ENCODE peak calls at places on chromosomes 5 and 9, in seven cellular contexts. J is stimulated activated CD4-positive, alpha-beta T cell treated with anti-CD3 and anti-CD28 coated beads, TNF-alpha, amount 100 ng/mL, for 1 hour; G is hippocampal formation; C is activated gamma-delta T cell treated with Interleukin-2 at 50 U/mL for 16 hours; Q is HCEC 1CT; S is stimulated activated CD8-positive, alpha-beta memory T cell treated with anti-CD3 and anti-CD28 coated beads, Interleukin-2, amount 100 ng/mL, for 1 hour; T is A549. D is an unnamed sample.

GRCh38 chr5:93915142-93915553 is 173.7 kb upstream of the POU5F2 start:
- DNase-seq in J (no peak), G (no peak), C (no peak), Q (peak), S (no peak), T (peak), D (peak)

GRCh38 chr9:95506438-95506691 is 10.4 kb downstream of the PTCH1 start:
- DNase-seq in J (no peak), G (peak), C (no peak), Q (peak), S (no peak), T (peak), D (peak)

GRCh38 chr9:127187231-127187956 is 65.0 kb upstream of the ANGPTL2 start:
- DNase-seq in J (no peak), G (no peak), C (no peak), Q (peak), S (no peak), T (peak), D (peak)

GRCh38 chr5:63127054-63127453 is 548.4 kb downstream of the LRRC70 start:
- DNase-seq in J (no peak), G (no peak), C (no peak), Q (no peak), S (no peak), T (no peak), D (no peak)

GRCh38 chr5:76733049-76733417 is 17.1 kb downstream of the F2R start:
- DNase-seq in J (no peak), G (no peak), C (peak), Q (no peak), S (no peak), T (no peak), D (peak)

GRCh38 chr9:134468358-134468757 is 142.1 kb downstream of the RXRA start:
- DNase-seq in J (no peak), G (no peak), C (no peak), Q (no peak), S (no peak), T (no peak), D (no peak)

GRCh38 chr5:135279328-135279727 is 119.7 kb downstream of the MACROH2A1 start:
- DNase-seq in J (no peak), G (no peak), C (no peak), Q (no peak), S (no peak), T (no peak), D (no peak)

GRCh38 chr9:128120061-128120740 is 7.3 kb downstream of the PTGES2 start:
- DNase-seq in J (no peak), G (no peak), C (no peak), Q (no peak), S (no peak), T (no peak), D (no peak)

GRCh38 chr5:50711280-50711679 is 44.8 kb downstream of the PARP8 start:
- DNase-seq in J (no peak), G (no peak), C (peak), Q (peak), S (peak), T (no peak), D (peak)

GRCh38 chr9:113857875-113858274 is 18.2 kb upstream of the ZNF618 start:
- DNase-seq in J (no peak), G (peak), C (no peak), Q (no peak), S (no peak), T (no peak), D (peak)

GRCh38 chr9:109022909-109023308 is 9.6 kb upstream of the CTNNAL1 start:
- DNase-seq in J (no peak), G (no peak), C (no peak), Q (no peak), S (no peak), T (peak), D (no peak)

GRCh38 chr9:135163023-135163780 is 75.7 kb downstream of the OLFM1 start:
- DNase-seq in J (no peak), G (no peak), C (no peak), Q (no peak), S (no peak), T (no peak), D (no peak)

GRCh38 chr5:56085205-56085604 is 90.4 kb upstream of the IL6ST start:
- DNase-seq in J (no peak), G (no peak), C (no peak), Q (no peak), S (no peak), T (no peak), D (no peak)

GRCh38 chr9:92759990-92760893 is 4.4 kb downstream of the BICD2 start:
- DNase-seq in J (no peak), G (peak), C (no peak), Q (no peak), S (no peak), T (no peak), D (no peak)

GRCh38 chr5:93150311-93151012 is 430.6 kb downstream of the NR2F1-AS1 start:
- DNase-seq in J (no peak), G (no peak), C (no peak), Q (peak), S (no peak), T (peak), D (no peak)

GRCh38 chr9:121369595-121370265 is at the start of gene STOM:
- DNase-seq in J (no peak), G (no peak), C (peak), Q (peak), S (peak), T (no peak), D (no peak)

GRCh38 chr5:32276173-32276853 is 36.4 kb downstream of the MTMR12 start:
- DNase-seq in J (no peak), G (no peak), C (no peak), Q (no peak), S (no peak), T (peak), D (peak)

GRCh38 chr5:126858441-126858840 is 81.5 kb downstream of the LMNB1 start:
- DNase-seq in J (no peak), G (no peak), C (no peak), Q (no peak), S (no peak), T (no peak), D (no peak)

GRCh38 chr9:120040896-120041295 is 539.1 kb downstream of the CDK5RAP2 start:
- DNase-seq in J (no peak), G (no peak), C (no peak), Q (no peak), S (no peak), T (no peak), D (no peak)

GRCh38 chr5:179266291-179267070 is 78.8 kb downstream of the ADAMTS2 start:
- DNase-seq in J (no peak), G (no peak), C (no peak), Q (no peak), S (no peak), T (no peak), D (no peak)

GRCh38 chr9:118767571-118767970 is 601.7 kb downstream of the BRINP1 start:
- DNase-seq in J (no peak), G (no peak), C (no peak), Q (no peak), S (no peak), T (no peak), D (no peak)

GRCh38 chr5:141822134-141822533 is 56.1 kb downstream of the PCDH1 start:
- DNase-seq in J (no peak), G (no peak), C (no peak), Q (peak), S (no peak), T (no peak), D (no peak)

GRCh38 chr9:134835455-134835854 is 45.2 kb upstream of the FCN2 start:
- DNase-seq in J (no peak), G (no peak), C (no peak), Q (no peak), S (no peak), T (no peak), D (no peak)

GRCh38 chr5:138926257-138926656 is 51.1 kb upstream of the LRRTM2 start:
- DNase-seq in J (no peak), G (no peak), C (no peak), Q (no peak), S (no peak), T (no peak), D (no peak)

GRCh38 chr5:156191547-156191946 is 135.4 kb upstream of the SGCD start:
- DNase-seq in J (no peak), G (no peak), C (no peak), Q (no peak), S (no peak), T (no peak), D (no peak)

GRCh38 chr5:129460121-129460950 is at the start of gene ADAMTS19:
- DNase-seq in J (no peak), G (peak), C (no peak), Q (peak), S (no peak), T (peak), D (no peak)

GRCh38 chr5:62982348-62982747 is 403.7 kb downstream of the LRRC70 start:
- DNase-seq in J (no peak), G (no peak), C (no peak), Q (no peak), S (no peak), T (no peak), D (no peak)

D was measured in MV-4-11.